ENCODE peak calls at places on chromosomes 3 and 15, in ten cellular contexts. C, O, L, N, P, U, T, J, W and V are unnamed samples.

GRCh38 chr3:51559961-51560360 is 21.4 kb downstream of the RAD54L2 start:
- DNase-seq in J (no peak), P (no peak), N (no peak), L (no peak), O (no peak), C (no peak), T (no peak), W (no peak), U (no peak), V (no peak)

GRCh38 chr3:140292154-140292553 is 357.2 kb downstream of the CLSTN2 start:
- DNase-seq in C (peak; percentile 5), J (no peak), L (no peak), P (peak; percentile 65), O (no peak), W (peak; percentile 31), T (peak; percentile 64), U (no peak), N (no peak), V (peak; percentile 33)

GRCh38 chr3:29693863-29694262 is 413.0 kb downstream of the RBMS3 start:
- DNase-seq in C (peak; percentile 97), N (no peak), U (peak; percentile 82), J (peak; percentile 36), T (peak; percentile 97), P (peak; percentile 83), L (no peak), W (peak; percentile 98), O (peak; percentile 83), V (peak; percentile 89)

GRCh38 chr3:171457263-171458055 is 2.7 kb downstream of the TNIK start:
- DNase-seq in T (no peak), C (no peak), W (no peak), U (no peak), N (no peak), J (no peak), P (no peak), L (peak; percentile 30), O (no peak), V (no peak)

GRCh38 chr3:41881233-41881821 is 80.6 kb downstream of the ULK4 start:
- DNase-seq in U (peak; percentile 29), L (peak; percentile 50), J (no peak), O (no peak), N (no peak), T (peak; percentile 3), P (peak; percentile 46), W (peak; percentile 67), C (peak; percentile 63), V (peak; percentile 51)

GRCh38 chr3:138434875-138435772 is 708 bp downstream of the ESYT3 start:
- DNase-seq in T (no peak), N (peak; percentile 28), W (peak; percentile 14), O (no peak), L (peak; percentile 38), P (no peak), C (no peak), J (no peak), U (no peak), V (no peak)

GRCh38 chr3:77815467-77815866 is 775.6 kb downstream of the ROBO2 start:
- DNase-seq in T (no peak), P (peak; percentile 8), W (no peak), O (no peak), C (no peak), J (no peak), U (no peak), N (no peak), L (peak; percentile 5), V (peak; percentile 45)

GRCh38 chr15:90264649-90265048 is 823 bp upstream of the NGRN start:
- DNase-seq in L (peak; percentile 60), P (peak; percentile 47), O (no peak), C (no peak), N (no peak), U (no peak), J (no peak), T (no peak), W (no peak), V (peak; percentile 54)

GRCh38 chr3:168589376-168589775 is 493.7 kb upstream of the GOLIM4 start:
- DNase-seq in O (no peak), W (no peak), U (no peak), L (no peak), P (no peak), C (no peak), N (no peak), J (no peak), T (no peak), V (no peak)

GRCh38 chr3:157488144-157488543 is 15.1 kb downstream of the VEPH1 start:
- DNase-seq in T (no peak), C (no peak), J (no peak), U (no peak), O (no peak), W (no peak), N (no peak), P (no peak), L (no peak), V (no peak)

DNA sequence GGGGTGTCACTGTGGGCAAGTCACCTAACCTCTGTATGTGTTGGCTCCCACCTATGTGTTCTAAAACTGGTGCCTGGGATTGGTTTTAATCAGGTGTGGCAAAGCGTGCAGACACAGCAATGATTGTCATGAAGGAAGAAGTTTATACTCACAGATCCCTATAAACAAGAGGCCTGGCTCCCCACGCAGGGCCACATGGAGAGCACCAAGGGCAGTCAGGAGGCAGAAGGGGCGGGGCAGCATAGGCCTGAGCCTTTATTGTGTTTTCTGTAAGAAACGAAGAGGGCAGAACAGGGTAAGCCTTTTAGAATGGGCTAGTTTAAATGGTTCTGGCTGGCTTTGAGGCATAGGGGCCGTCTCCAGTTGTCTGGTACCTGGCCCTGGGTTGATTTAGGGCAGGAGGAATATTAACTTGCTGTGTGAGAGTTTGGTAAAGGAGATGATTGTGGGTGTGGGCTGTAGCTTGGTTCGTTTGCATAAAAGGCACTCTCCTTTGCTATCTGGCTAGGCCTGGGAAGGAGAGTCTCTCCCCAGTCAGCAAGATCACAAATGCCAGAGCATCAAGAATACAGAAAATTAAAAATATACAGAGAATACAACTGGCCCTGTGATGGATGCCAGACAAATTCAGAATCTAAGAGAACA is 2.2 kb upstream of the FBXW12 start:
- DNase-seq in U (no peak), T (no peak), P (no peak), O (no peak), J (no peak), N (peak; percentile 66), W (no peak), L (no peak), C (no peak), V (no peak)
- TF ChIP-seq CTCF in U (no peak), T (no peak), P (no peak), O (no peak), J (no peak), N (no peak), W (no peak), L (no peak), C (no peak), V (no peak)

GRCh38 chr3:194270627-194271458 is 80.3 kb downstream of the CPN2 start:
- DNase-seq in N (peak; percentile 94), C (peak; percentile 86), W (peak; percentile 72), O (no peak), L (peak; percentile 21), P (no peak), U (no peak), J (peak; percentile 82), T (peak; percentile 60), V (peak; percentile 39)

GRCh38 chr3:194268659-194269487 is 82.3 kb downstream of the CPN2 start:
- DNase-seq in N (no peak), T (no peak), O (no peak), C (peak; percentile 18), W (no peak), P (no peak), U (no peak), J (no peak), L (no peak), V (no peak)

GRCh38 chr3:194267744-194268658 is 83.1 kb downstream of the CPN2 start:
- DNase-seq in J (peak; percentile 77), N (peak; percentile 31), C (peak; percentile 98), T (peak; percentile 74), W (peak; percentile 99), U (no peak), O (no peak), P (no peak), L (no peak), V (no peak)

GRCh38 chr3:194271459-194272035 is 79.6 kb downstream of the CPN2 start:
- DNase-seq in N (no peak), O (no peak), P (no peak), T (no peak), J (no peak), L (peak; percentile 38), W (no peak), C (peak; percentile 16), U (no peak), V (no peak)

GRCh38 chr3:194269610-194270145 is 81.5 kb downstream of the CPN2 start:
- DNase-seq in L (no peak), J (peak; percentile 85), P (no peak), O (no peak), W (peak; percentile 96), U (peak; percentile 38), C (peak; percentile 98), T (peak; percentile 77), N (peak; percentile 56), V (no peak)
- TF ChIP-seq CTCF in L (no peak), J (peak; percentile 29), P (peak; percentile 43), O (no peak), W (peak; percentile 67), U (peak; percentile 62), C (peak; percentile 66), T (peak; percentile 10), N (peak; percentile 36), V (no peak)

GRCh38 chr3:61932499-61932898 is 371.1 kb downstream of the PTPRG start:
- DNase-seq in P (no peak), O (no peak), W (no peak), L (no peak), J (no peak), C (no peak), T (no peak), N (no peak), U (no peak), V (no peak)

GRCh38 chr3:61940241-61940640 is 378.9 kb downstream of the PTPRG start:
- DNase-seq in O (no peak), C (peak; percentile 13), U (no peak), P (no peak), N (no peak), T (no peak), J (no peak), L (no peak), W (no peak), V (no peak)

GRCh38 chr3:61938878-61939549 is 377.6 kb downstream of the PTPRG start:
- DNase-seq in C (no peak), T (no peak), P (no peak), N (peak; percentile 58), O (no peak), W (no peak), L (no peak), U (no peak), J (no peak), V (no peak)

GRCh38 chr3:61935819-61936218 is 374.4 kb downstream of the PTPRG start:
- DNase-seq in W (no peak), T (no peak), J (no peak), P (no peak), N (no peak), O (no peak), L (no peak), C (no peak), U (no peak), V (no peak)

GRCh38 chr3:61936344-61936937 is 375.1 kb downstream of the PTPRG start:
- DNase-seq in W (peak; percentile 42), J (peak; percentile 25), L (peak; percentile 24), O (no peak), U (no peak), N (peak; percentile 8), C (peak; percentile 36), T (no peak), P (no peak), V (peak; percentile 46)
- TF ChIP-seq CTCF in W (peak; percentile 77), J (peak; percentile 37), L (peak; percentile 71), O (peak; percentile 62), U (peak; percentile 52), N (no peak), C (peak; percentile 79), T (peak; percentile 42), P (peak; percentile 72), V (peak; percentile 45)

GRCh38 chr3:94862703-94863102 is 799.8 kb downstream of the NSUN3 start:
- DNase-seq in P (peak; percentile 21), T (no peak), L (peak; percentile 48), N (no peak), U (peak; percentile 1), O (no peak), C (peak; percentile 13), J (no peak), W (peak; percentile 18), V (peak; percentile 30)
- TF ChIP-seq CTCF in P (peak; percentile 62), T (peak; percentile 47), L (peak; percentile 52), N (peak; percentile 23), U (peak; percentile 45), O (peak; percentile 26), C (peak; percentile 74), J (no peak), W (peak; percentile 46), V (peak; percentile 46)